ENCODE peak calls at places on chromosomes 7 and 10, in four cellular contexts. O, E, D and G are unnamed samples.

GRCh38 chr10:69451784-69452251 is 553 bp downstream of the TSPAN15 start:
- DNase-seq in O (peak), E (peak), D (no peak), G (no peak)

GRCh38 chr7:140869430-140869829 is 55.3 kb downstream of the BRAF start:
- DNase-seq in O (no peak), E (no peak), D (no peak), G (no peak)

GRCh38 chr7:53520841-53521240 is 485.4 kb downstream of the POM121L12 start:
- DNase-seq in O (no peak), E (no peak), D (no peak), G (no peak)

GRCh38 chr7:31122649-31123058 is 70.5 kb downstream of the ADCYAP1R1 start:
- DNase-seq in O (no peak), E (peak), D (peak), G (no peak)

GRCh38 chr7:18770852-18771251 is 275.3 kb downstream of the HDAC9 start:
- DNase-seq in O (no peak), E (no peak), D (no peak), G (no peak)

GRCh38 chr10:48672596-48673255 is 11.9 kb upstream of the WDFY4 start:
- DNase-seq in O (no peak), E (no peak), D (no peak), G (no peak)

GRCh38 chr7:12570148-12570528 is 382 bp upstream of the SCIN start:
- DNase-seq in O (peak), E (no peak), D (no peak), G (no peak)

GRCh38 chr7:15684834-15685233 is 1.6 kb downstream of the MEOX2 start:
- DNase-seq in O (no peak), E (peak), D (no peak), G (no peak)

GRCh38 chr10:31700222-31700621 is 228.4 kb downstream of the ARHGAP12 start:
- DNase-seq in O (peak), E (peak), D (no peak), G (no peak)

GRCh38 chr10:61760943-61761824 is 98.5 kb downstream of the CABCOCO1 start:
- DNase-seq in O (no peak), E (no peak), D (no peak), G (no peak)

GRCh38 chr10:89153971-89154370 is 53.1 kb downstream of the CH25H start:
- DNase-seq in O (no peak), E (no peak), D (no peak), G (no peak)

GRCh38 chr7:75725306-75725705 is 13.4 kb downstream of the HIP1 start:
- DNase-seq in O (no peak), E (no peak), D (no peak), G (no peak)

GRCh38 chr10:21273400-21273968 is 252.0 kb downstream of the SKIDA1 start:
- DNase-seq in O (no peak), E (no peak), D (no peak), G (no peak)

GRCh38 chr10:43043773-43044394 is 33.0 kb upstream of the RET start:
- DNase-seq in O (peak), E (no peak), D (no peak), G (peak)

GRCh38 chr10:43043342-43043772 is 33.5 kb upstream of the RET start:
- DNase-seq in O (no peak), E (no peak), D (no peak), G (no peak)

GRCh38 chr10:43041422-43042342 is 35.2 kb upstream of the RET start:
- DNase-seq in O (peak), E (no peak), D (no peak), G (peak)

GRCh38 chr10:43044444-43045245 is 32.2 kb upstream of the RET start:
- DNase-seq in O (peak), E (no peak), D (no peak), G (no peak)

DNA sequence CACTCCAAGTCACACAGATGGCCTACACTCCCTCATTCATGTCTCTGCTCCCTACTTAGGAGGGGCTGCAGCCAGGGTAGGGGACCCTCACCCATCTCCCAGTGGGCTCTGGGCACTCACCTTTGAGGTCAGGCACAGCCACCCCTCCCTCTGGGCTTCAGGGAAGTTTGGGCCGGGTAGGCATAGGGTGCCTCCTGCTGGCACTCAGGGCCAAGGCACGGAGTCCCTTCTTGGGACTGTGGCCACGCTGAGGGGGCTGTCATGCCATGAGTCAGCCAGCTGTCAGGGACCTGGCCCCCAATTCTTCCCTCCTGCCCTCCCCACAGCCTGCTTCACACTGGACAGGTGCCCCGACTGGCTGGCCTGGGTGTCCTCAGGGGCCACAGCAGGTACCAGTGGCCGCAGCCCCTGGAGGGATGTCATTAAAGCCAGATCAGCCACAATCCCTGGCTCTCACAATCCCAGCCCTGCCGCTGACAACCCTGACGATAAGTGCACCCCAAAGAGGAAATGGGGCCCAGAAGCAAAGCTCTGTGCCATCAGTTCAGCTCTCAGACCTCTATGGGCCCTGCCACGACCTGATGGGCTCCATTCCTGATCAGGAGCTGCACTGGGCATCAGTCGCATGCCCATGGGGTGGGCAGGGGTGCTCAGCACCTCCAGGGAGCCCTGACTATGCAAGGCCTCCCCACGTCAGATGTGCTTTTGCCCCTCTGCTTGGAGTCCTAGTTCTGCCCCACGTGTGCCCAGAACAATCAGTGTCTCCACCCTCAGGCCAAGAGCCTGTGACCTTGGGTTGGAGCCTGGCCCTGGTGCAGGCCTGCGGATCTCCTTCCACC is 34.1 kb upstream of the RET start:
- DNase-seq in O (peak), E (no peak), D (no peak), G (no peak)
- TF ChIP-seq CTCF in O (no peak), E (no peak), D (no peak), G (no peak)

GRCh38 chr10:79068203-79068561 is 584 bp upstream of the ZMIZ1 start:
- DNase-seq in O (peak), E (no peak), D (no peak), G (peak)

GRCh38 chr10:79070091-79070610 is 1.4 kb downstream of the ZMIZ1 start:
- DNase-seq in O (peak), E (peak), D (peak), G (no peak)

GRCh38 chr10:79069325-79070090 is 742 bp downstream of the ZMIZ1 start:
- DNase-seq in O (peak), E (peak), D (peak), G (peak)

GRCh38 chr10:79067241-79068202 is 1.2 kb upstream of the ZMIZ1 start:
- DNase-seq in O (peak), E (peak), D (peak), G (peak)

DNA sequence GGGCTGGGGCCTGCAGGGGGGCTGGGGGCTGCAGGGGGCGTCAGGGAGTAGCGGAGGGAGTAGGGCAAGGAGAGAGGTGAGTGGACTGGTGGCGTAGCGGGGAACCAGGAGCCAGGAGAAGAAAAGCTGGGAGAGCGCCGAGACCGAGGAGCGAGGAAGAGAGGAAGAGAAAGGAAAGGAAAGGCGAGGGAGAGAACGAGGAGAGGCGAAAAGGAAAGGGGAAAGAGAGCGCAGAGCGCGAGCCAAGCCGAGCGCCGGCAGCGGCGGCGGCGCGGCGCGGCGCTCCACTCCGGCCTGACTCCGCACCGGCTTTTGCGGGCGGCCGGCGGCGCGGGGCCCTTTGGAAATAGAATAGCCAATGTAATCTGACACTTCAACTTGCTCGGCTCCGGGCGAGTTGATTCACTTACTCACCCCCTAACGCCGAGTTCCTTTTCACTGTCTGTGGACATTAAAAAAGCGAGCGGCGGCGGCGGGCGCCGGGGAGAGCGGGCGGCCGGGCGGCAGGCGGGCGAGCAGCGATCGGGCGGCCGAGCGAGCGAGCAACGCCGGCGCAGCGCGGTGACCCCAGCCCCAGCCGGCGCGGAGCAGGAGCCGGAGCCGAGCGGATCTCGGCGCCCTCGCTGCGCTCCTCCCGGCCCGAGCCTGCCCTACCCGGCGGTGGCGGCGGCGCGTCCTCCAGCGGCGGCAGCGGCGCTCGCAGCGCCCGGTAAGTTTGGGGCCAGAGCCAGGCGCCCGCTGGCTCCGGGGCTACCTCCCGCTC is at the start of gene ZMIZ1:
- DNase-seq in O (peak), E (peak), D (peak), G (peak)
- TF ChIP-seq CTCF in O (peak), E (no peak), D (peak), G (no peak)

GRCh38 chr10:15370212-15370740 is 813 bp downstream of the FAM171A1 start:
- DNase-seq in O (peak), E (peak), D (peak), G (no peak)

GRCh38 chr10:15369642-15370211 is 1.4 kb downstream of the FAM171A1 start:
- DNase-seq in O (no peak), E (peak), D (peak), G (no peak)

GRCh38 chr10:15373199-15373598 is 2.1 kb upstream of the FAM171A1 start:
- DNase-seq in O (no peak), E (no peak), D (no peak), G (no peak)

GRCh38 chr10:15368456-15368855 is 2.6 kb downstream of the FAM171A1 start:
- DNase-seq in O (no peak), E (no peak), D (no peak), G (no peak)

GRCh38 chr10:15370741-15371701 is at the start of gene FAM171A1:
- DNase-seq in O (peak), E (peak), D (peak), G (peak)
- TF ChIP-seq CTCF in O (peak), E (no peak), D (peak), G (no peak)

GRCh38 chr7:101402081-101402779 is 39.6 kb downstream of the COL26A1 start:
- DNase-seq in O (peak), E (no peak), D (no peak), G (no peak)
- TF ChIP-seq CTCF in O (no peak), E (no peak), D (no peak), G (no peak)

GRCh38 chr7:47581821-47582747 is at the start of gene TNS3:
- DNase-seq in O (peak), E (peak), D (peak), G (no peak)
- TF ChIP-seq CTCF in O (peak), E (peak), D (peak), G (no peak)

DNA sequence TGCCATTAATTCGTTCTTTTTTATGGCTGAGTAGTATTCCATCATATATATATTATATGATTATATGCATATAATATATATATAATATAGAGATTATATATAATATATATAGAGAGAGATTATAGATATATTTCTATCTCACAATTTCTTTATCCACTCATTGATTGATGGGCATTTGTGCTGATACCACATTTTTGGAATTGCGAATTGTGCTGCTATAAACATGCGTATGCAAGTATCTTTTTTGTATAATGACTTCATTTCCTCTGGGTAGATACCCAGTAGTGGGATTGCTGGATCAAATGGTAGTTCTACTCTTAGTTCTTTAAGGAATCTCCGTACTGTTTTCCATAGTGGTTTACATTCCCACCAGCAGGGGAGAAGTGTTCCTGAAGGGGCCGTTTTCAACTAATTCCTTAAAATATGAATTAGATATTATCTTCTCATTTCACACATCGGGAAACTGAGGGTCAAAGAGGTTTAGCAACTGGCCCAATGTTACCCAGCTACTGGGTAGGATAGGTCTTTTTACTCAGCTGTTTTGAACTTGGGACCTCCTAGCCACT is 16.5 kb downstream of the NFE2L3 start:
- DNase-seq in O (no peak), E (no peak), D (no peak), G (no peak)
- TF ChIP-seq CTCF in O (no peak), E (no peak), D (no peak), G (no peak)

GRCh38 chr10:11411926-11412545 is 199.4 kb downstream of the USP6NL start:
- DNase-seq in O (no peak), E (no peak), D (no peak), G (no peak)
- TF ChIP-seq CTCF in O (no peak), E (no peak), D (peak), G (no peak)

DNA sequence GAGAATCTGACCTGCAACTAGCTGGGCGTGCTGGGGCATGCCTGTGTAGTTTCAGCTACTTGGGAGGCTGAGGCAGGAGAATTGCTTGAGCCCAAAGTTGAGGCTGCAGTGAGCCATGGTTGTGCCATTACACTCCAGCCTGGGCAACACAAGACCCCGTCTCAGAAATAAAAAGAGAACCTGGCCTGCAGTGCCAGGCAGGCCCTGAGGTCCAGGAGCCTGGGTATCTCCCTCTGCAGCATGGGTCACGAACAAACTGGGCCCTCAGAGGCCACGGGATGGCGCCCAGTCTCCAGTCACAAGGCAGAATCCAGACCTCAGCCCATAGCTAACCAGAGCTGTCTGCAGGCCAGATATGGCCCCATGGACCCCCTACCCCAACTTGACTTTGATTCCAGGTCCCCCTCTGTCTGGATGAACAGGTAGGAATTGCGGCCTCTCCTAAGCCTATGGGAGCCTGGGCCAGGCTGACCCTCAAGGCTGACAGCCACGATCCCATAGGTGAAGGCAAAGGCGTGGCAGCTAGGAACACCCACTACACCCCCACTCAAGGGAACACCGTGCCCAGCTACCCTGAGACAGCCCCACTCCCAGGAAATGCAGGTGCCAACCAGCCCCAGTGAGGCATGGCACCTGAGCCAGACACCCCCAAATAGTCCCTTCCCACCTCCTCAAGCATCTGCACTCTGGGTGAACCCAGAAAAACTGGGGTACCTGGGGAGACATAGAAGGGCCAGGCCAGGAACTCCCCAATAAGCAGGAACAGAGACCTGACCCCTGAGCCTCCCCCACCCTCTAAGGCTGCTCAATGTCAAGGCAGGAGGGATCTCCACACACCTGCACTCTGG is 102.8 kb upstream of the TNRC18 start:
- DNase-seq in O (no peak), E (peak), D (no peak), G (no peak)
- TF ChIP-seq CTCF in O (no peak), E (no peak), D (peak), G (no peak)

DNA sequence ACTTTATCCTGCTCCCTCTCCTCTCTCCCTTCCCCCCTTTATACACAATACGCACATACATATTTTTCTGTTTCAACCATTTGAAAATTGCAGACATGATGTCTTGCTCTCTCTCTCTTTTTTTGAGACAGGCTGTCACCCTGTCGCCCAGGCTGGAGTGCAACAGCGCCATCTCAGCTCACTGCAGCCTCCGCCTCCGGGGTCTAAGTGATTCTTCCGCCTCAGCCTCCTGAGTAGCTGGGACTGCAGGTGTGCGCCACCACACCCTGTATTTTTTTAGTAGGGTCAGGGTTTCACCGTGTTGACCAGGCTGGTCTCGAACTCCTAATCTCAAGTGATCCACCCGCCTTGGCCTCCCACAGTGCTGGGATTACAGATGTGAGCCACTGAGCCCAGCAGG is 38.5 kb downstream of the KLHDC10 start:
- DNase-seq in O (no peak), E (no peak), D (no peak), G (no peak)
- TF ChIP-seq CTCF in O (no peak), E (no peak), D (no peak), G (no peak)

DNA sequence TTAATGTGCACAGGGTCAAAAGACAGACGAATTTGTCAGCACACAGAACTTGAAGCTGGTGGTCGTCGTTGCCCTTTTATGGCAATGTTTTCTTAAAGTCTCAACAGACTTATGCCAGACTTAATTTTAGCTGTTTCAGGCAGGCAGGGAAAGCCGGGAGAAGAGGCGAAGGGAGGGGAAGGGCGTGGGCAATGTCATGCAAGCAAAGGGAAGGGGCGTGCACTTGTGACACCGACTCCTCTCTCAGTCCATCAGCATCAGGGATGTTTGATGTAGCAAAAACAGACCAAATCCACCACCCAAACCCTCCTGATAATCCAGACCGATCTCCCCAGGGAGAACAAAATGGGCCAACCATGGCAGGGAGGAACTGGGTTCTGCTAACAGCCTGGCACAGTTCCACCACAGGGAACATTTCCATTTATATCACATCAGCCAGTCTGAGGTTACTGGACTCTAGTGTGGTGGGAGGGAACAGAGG is 118.1 kb upstream of the RHEB start:
- DNase-seq in O (no peak), E (no peak), D (no peak), G (no peak)
- TF ChIP-seq CTCF in O (no peak), E (no peak), D (no peak), G (no peak)